ENCODE peak calls at places on chromosome 7, in five cellular contexts. S is suprapubic skin, I is heart right ventricle, Q is cardiac muscle cell, P is BE2C. U is an unnamed sample. For H3K27me3, the result is how much of the 10 kb centered on the place peaks cover.

GRCh38 chr7:155256081-155256760 is 41.5 kb upstream of the INSIG1 start:
- DNase-seq in S (no peak), I (no peak), Q (no peak), P (no peak), U (peak)

GRCh38 chr7:120554960-120555571 is 282.1 kb downstream of the KCND2 start:
- DNase-seq in S (no peak), I (no peak), Q (peak), P (peak), U (peak)

GRCh38 chr7:130838738-130839137 is 104.7 kb upstream of the KLF14 start:
- DNase-seq in S (no peak), I (no peak), Q (no peak), P (no peak), U (peak)

GRCh38 chr7:1251796-1252542 is 19.3 kb downstream of the UNCX start:
- DNase-seq in S (no peak), I (no peak), Q (no peak), P (no peak), U (no peak)

GRCh38 chr7:18754766-18755165 is 259.2 kb downstream of the HDAC9 start:
- DNase-seq in S (no peak), I (no peak), Q (no peak), P (no peak), U (no peak)

GRCh38 chr7:55526329-55526728 is 46.0 kb downstream of the VOPP1 start:
- DNase-seq in S (no peak), I (peak), Q (no peak), P (no peak), U (no peak)

GRCh38 chr7:480531-481218 is 39.0 kb downstream of the PDGFA start:
- DNase-seq in S (peak), I (no peak), Q (peak), P (peak), U (no peak)

GRCh38 chr7:15778191-15778590 is 91.7 kb upstream of the MEOX2 start:
- DNase-seq in S (no peak), I (no peak), Q (no peak), P (no peak), U (no peak)

GRCh38 chr7:47534322-47535032 is 47.4 kb downstream of the TNS3 start:
- DNase-seq in S (no peak), I (no peak), Q (no peak), P (no peak), U (peak)

GRCh38 chr7:138125119-138125518 is 48.9 kb downstream of the AKR1D1 start:
- DNase-seq in S (no peak), I (no peak), Q (peak), P (no peak), U (peak)

GRCh38 chr7:146683439-146683838 is 566.8 kb downstream of the CNTNAP2 start:
- DNase-seq in S (no peak), I (no peak), Q (no peak), P (no peak), U (no peak)

GRCh38 chr7:35430547-35431153 is 176.8 kb upstream of the TBX20 start:
- DNase-seq in S (no peak), I (no peak), Q (no peak), P (peak), U (no peak)

GRCh38 chr7:80307251-80307856 is 172.7 kb downstream of the GNAI1 start:
- DNase-seq in S (no peak), I (no peak), Q (no peak), P (no peak), U (peak)

GRCh38 chr7:80302636-80303035 is 168.0 kb downstream of the GNAI1 start:
- DNase-seq in S (no peak), I (no peak), Q (no peak), P (no peak), U (no peak)

GRCh38 chr7:80298201-80298600 is 163.6 kb downstream of the GNAI1 start:
- DNase-seq in S (no peak), I (no peak), Q (no peak), P (no peak), U (no peak)

GRCh38 chr7:80302078-80302477 is 167.4 kb downstream of the GNAI1 start:
- DNase-seq in S (no peak), I (no peak), Q (no peak), P (no peak), U (no peak)
- H3K27me3 ChIP-seq in S (under half), I (under half), Q (under half), P (under half), U (under half)

DNA sequence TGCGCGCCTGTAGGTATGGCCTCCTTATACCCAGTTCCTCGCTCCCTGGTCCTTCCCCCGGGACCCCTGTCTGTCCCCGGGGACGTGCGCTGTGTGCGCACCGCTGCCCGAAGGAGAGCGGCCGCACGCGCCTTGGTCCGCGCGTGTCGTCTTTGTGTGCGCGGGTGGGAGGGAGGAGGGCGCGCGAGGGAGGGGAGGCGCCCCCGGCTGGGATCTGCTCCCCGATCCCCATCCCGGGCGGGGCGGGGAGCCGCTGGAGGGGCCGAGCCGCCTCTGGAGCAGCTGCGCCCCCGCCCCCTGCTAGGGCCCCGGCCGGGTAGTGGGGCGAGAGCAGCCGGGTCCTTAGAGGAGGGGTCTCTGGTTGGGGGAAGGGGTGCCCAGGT is 405 bp downstream of the SH2B2 start:
- DNase-seq in S (no peak), I (no peak), Q (peak), P (no peak), U (no peak)
- H3K27me3 ChIP-seq in S (under half), I (under half), Q (under half), P (under half), U (under half)

DNA sequence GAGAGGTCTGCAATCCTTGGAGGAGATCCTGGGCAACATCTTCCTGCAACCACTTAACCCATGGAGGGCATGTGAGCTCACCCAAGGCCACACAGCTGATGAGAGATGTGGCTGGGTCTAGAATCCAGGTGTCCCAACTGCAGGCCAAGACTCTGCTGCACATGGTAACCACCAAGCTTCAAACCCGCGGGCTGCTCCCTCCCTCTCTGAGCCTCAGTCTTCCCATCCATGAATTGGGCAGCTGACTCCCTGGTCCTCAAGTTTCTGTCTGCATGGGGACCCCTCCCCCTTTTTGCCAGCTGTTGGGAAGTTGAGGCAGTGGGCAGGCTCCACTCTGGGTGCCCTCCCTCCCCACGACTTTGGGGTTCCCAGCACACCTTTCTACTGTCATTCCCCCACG is 20.9 kb upstream of the INMT start:
- DNase-seq in S (no peak), I (no peak), Q (no peak), P (no peak), U (peak)
- H3K27me3 ChIP-seq in S (under half), I (under half), Q (under half), P (under half), U (under half)

DNA sequence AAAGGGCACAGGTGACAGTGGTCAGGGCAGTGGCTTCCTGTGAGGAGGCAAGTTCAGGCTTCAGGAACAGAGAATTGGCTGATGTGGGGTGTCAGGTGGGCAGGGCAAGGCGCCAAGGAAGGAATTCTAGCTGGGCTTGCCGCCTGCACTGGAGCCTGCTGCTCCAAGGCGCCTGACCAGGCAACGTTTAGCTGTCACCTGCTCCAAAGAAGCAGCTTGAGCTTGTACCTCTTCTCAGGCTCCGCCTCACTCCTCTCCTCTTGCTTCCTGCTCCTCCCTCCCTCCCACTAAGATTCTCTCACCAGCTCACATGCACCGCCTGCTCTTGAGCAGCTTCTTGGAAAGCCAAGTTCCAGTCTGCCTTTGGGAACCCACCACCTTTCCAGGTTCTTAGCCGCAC is 187.4 kb upstream of the GRB10 start:
- DNase-seq in S (no peak), I (no peak), Q (no peak), P (no peak), U (no peak)
- H3K27me3 ChIP-seq in S (under half), I (under half), Q (under half), P (under half), U (under half)

DNA sequence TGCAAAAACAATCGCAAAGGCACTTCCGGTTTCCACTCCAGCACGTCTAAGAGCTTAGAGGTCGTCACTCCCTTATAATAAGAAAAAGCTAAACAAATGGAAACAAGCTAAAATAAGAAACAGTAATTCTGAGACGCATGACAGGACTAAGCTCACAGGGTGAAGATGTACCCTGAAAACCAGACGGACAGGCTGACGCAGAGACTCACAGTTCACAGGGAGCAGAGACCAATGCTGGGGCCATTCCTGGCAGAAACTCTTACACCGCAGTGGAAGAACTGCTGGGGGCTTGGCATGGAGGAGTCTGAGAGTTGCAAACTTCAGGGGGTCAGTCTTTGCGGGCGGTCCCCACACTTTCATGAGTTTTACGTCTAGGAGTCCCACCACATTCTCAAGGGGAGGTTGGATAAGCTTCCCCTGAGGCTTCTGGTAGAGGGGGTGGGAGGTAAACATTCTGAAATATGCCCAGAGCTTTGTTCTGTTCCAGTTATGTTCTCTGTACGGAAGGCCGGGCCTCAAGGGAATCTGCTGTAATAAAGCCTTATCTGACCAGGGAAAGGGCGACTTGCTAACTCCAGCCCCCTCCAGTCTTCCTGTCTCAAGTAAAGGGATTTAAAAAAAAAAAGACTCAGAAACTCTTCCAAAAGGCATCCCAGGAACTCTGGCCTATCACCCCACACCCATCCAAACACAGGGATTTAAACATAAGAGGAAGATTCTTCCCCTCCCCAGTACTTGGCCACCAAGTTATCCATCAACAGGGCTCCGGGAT is 47.8 kb downstream of the BRI3 start:
- DNase-seq in S (no peak), I (peak), Q (no peak), P (no peak), U (no peak)
- H3K27me3 ChIP-seq in S (under half), I (under half), Q (under half), P (under half), U (under half)

GRCh38 chr7:42232275-42232674 is 4.7 kb downstream of the GLI3 start:
- DNase-seq in S (peak), I (no peak), Q (no peak), P (no peak), U (peak)
- H3K27me3 ChIP-seq in S (under half), I (under half), Q (under half), P (half or more), U (under half)

GRCh38 chr7:32070051-32070405 is 179 bp downstream of the PDE1C start:
- DNase-seq in S (no peak), I (no peak), Q (no peak), P (no peak), U (no peak)
- H3K27me3 ChIP-seq in S (half or more), I (under half), Q (half or more), P (under half), U (under half)

GRCh38 chr7:50731703-50732582 is 50.8 kb downstream of the GRB10 start:
- DNase-seq in S (no peak), I (no peak), Q (no peak), P (no peak), U (no peak)

GRCh38 chr7:50735327-50735726 is 47.4 kb downstream of the GRB10 start:
- DNase-seq in S (no peak), I (no peak), Q (no peak), P (no peak), U (no peak)

GRCh38 chr7:50733552-50733951 is 49.1 kb downstream of the GRB10 start:
- DNase-seq in S (no peak), I (no peak), Q (no peak), P (no peak), U (no peak)

GRCh38 chr7:50730459-50731400 is 52.0 kb downstream of the GRB10 start:
- DNase-seq in S (peak), I (no peak), Q (no peak), P (no peak), U (no peak)

DNA sequence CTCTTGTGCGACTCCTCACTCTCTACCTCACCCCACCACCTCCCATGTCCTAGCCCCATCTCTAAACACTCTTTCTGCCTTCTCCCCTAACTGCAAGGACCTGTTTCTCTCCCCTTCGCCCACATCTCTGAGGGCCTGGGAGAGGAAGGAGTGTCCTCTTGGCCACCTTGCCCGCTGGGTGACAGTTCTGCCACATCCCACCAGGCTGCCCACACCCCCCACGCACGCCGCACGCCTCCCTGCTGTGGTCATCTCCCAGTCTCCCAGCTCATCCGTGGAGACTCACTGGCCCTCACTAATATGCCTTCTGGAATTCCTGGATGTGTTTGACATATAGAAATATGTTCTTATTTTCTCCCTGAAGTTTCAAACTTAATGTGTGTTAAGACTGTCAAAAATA is 48.5 kb downstream of the GRB10 start:
- DNase-seq in S (no peak), I (no peak), Q (no peak), P (no peak), U (no peak)
- H3K27me3 ChIP-seq in S (under half), I (under half), Q (under half), P (under half), U (under half)

U was measured in osteoblast.